ENCODE peak calls at places on chromosome 9, in four cellular contexts. One of them, this sample, is unnamed.

GRCh38 chr9:118058227-118058626 is 354.0 kb downstream of the TLR4 start:
- DNase-seq in H1: no peak
- DNase-seq in IMR-90: no peak
- DNase-seq in mesenchymal stem cell: no peak
- DNase-seq in this sample: no peak

GRCh38 chr9:131994364-131995110 is 85.1 kb downstream of the MED27 start:
- DNase-seq in H1: no peak
- DNase-seq in mesenchymal stem cell: no peak
- DNase-seq in IMR-90: no peak
- DNase-seq in this sample: no peak

GRCh38 chr9:127214421-127215265 is 49.9 kb upstream of the GARNL3 start:
- DNase-seq in IMR-90: peak; percentile 89
- DNase-seq in mesenchymal stem cell: peak; percentile 51
- DNase-seq in H1: no peak
- DNase-seq in this sample: peak; percentile 45

GRCh38 chr9:98150164-98150563 is 31.1 kb upstream of the TRIM14 start:
- DNase-seq in mesenchymal stem cell: no peak
- DNase-seq in H1: no peak
- DNase-seq in IMR-90: no peak
- DNase-seq in this sample: no peak

GRCh38 chr9:127557466-127557869 is 54.6 kb upstream of the STXBP1 start:
- DNase-seq in IMR-90: no peak
- DNase-seq in H1: no peak
- DNase-seq in mesenchymal stem cell: peak; percentile 71
- DNase-seq in this sample: no peak

GRCh38 chr9:73152953-73153352 is 1.3 kb downstream of the ANXA1 start:
- DNase-seq in IMR-90: no peak
- DNase-seq in H1: no peak
- DNase-seq in mesenchymal stem cell: peak; percentile 43
- DNase-seq in this sample: no peak

GRCh38 chr9:74672237-74672636 is 175.1 kb downstream of the RORB start:
- DNase-seq in IMR-90: no peak
- DNase-seq in mesenchymal stem cell: no peak
- DNase-seq in H1: no peak
- DNase-seq in this sample: no peak

GRCh38 chr9:89891221-89892052 is 286.6 kb downstream of the GADD45G start:
- DNase-seq in H1: no peak
- DNase-seq in IMR-90: no peak
- DNase-seq in mesenchymal stem cell: no peak
- DNase-seq in this sample: no peak

GRCh38 chr9:125878241-125878640 is 131.1 kb downstream of the PBX3 start:
- DNase-seq in mesenchymal stem cell: no peak
- DNase-seq in IMR-90: no peak
- DNase-seq in H1: peak; percentile 5
- DNase-seq in this sample: no peak

GRCh38 chr9:93575706-93576295 is 583 bp upstream of the PHF2 start:
- DNase-seq in IMR-90: peak; percentile 16
- DNase-seq in mesenchymal stem cell: peak; percentile 46
- DNase-seq in H1: no peak
- DNase-seq in this sample: peak; percentile 6

GRCh38 chr9:6014668-6015270 is 655 bp downstream of the RANBP6 start:
- DNase-seq in H1: no peak
- DNase-seq in mesenchymal stem cell: peak; percentile 86
- DNase-seq in IMR-90: peak; percentile 84
- DNase-seq in this sample: no peak

GRCh38 chr9:79477955-79478751 is 93.6 kb upstream of the TLE4 start:
- DNase-seq in IMR-90: peak; percentile 29
- DNase-seq in mesenchymal stem cell: peak; percentile 52
- DNase-seq in H1: no peak
- DNase-seq in this sample: peak; percentile 26

GRCh38 chr9:31166516-31166915 is 1217.9 kb upstream of the ACO1 start:
- DNase-seq in H1: no peak
- DNase-seq in mesenchymal stem cell: no peak
- DNase-seq in IMR-90: no peak
- DNase-seq in this sample: no peak

GRCh38 chr9:70488793-70489105 is 74.3 kb upstream of the KLF9 start:
- DNase-seq in H1: no peak
- DNase-seq in mesenchymal stem cell: no peak
- DNase-seq in IMR-90: no peak
- DNase-seq in this sample: no peak

GRCh38 chr9:7273575-7273974 is 515.8 kb downstream of the KDM4C start:
- DNase-seq in IMR-90: peak; percentile 40
- DNase-seq in mesenchymal stem cell: peak; percentile 61
- DNase-seq in H1: no peak
- DNase-seq in this sample: no peak

GRCh38 chr9:99515087-99515486 is 293.0 kb downstream of the SEC61B start:
- DNase-seq in mesenchymal stem cell: no peak
- DNase-seq in H1: no peak
- DNase-seq in IMR-90: no peak
- DNase-seq in this sample: no peak

GRCh38 chr9:133334161-133334560 is 1.8 kb downstream of the SURF6 start:
- DNase-seq in H1: peak; percentile 67
- DNase-seq in IMR-90: no peak
- DNase-seq in mesenchymal stem cell: no peak
- DNase-seq in this sample: no peak

GRCh38 chr9:76558465-76558864 is 99.5 kb downstream of the GCNT1 start:
- DNase-seq in IMR-90: no peak
- DNase-seq in mesenchymal stem cell: no peak
- DNase-seq in H1: no peak
- DNase-seq in this sample: no peak

GRCh38 chr9:17481565-17481964 is 97.3 kb upstream of the SH3GL2 start:
- DNase-seq in H1: no peak
- DNase-seq in mesenchymal stem cell: no peak
- DNase-seq in IMR-90: no peak
- DNase-seq in this sample: no peak

GRCh38 chr9:123928471-123929176 is 1.3 kb downstream of the DENND1A start:
- DNase-seq in IMR-90: peak; percentile 41
- DNase-seq in mesenchymal stem cell: peak; percentile 70
- DNase-seq in H1: no peak
- DNase-seq in this sample: no peak
- H2AFZ ChIP-seq in IMR-90: peak overlapping the region; percentile 88
- H2AFZ ChIP-seq in mesenchymal stem cell: no peak overlapping the region
- H2AFZ ChIP-seq in H1: no peak overlapping the region
- H2AFZ ChIP-seq in this sample: peak overlapping the region; percentile 88

DNA sequence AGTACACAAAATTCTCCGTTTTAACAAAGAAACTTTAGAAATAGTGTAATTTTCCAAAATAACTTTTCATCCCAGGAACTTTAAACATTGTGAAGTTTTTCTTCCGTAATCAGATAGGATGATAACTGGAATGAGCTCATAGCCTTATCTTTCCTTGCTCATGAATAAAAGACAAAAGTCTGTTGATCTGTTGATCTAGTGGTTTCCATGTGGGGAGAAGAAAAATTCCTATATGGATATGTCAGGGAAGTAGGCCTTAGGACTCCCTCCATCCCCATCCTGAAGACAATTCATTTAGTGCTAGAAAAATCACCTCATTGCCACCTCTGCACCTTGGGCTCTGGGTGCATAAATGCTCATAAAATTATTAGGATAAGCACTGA is 266.6 kb downstream of the SMARCA2 start:
- DNase-seq in H1: no peak
- DNase-seq in IMR-90: peak; percentile 31
- DNase-seq in mesenchymal stem cell: peak; percentile 14
- DNase-seq in this sample: no peak
- H2BK15ac ChIP-seq in H1: no peak overlapping the region
- H2BK15ac ChIP-seq in IMR-90: no peak overlapping the region
- H2BK15ac ChIP-seq in mesenchymal stem cell: no peak overlapping the region
- H2BK15ac ChIP-seq in this sample: no peak overlapping the region

GRCh38 chr9:109319072-109319630 is 1.7 kb downstream of the EPB41L4B start:
- DNase-seq in IMR-90: no peak
- DNase-seq in mesenchymal stem cell: no peak
- DNase-seq in H1: no peak
- DNase-seq in this sample: peak; percentile 14

GRCh38 chr9:109320734-109321448 is at the start of gene EPB41L4B:
- DNase-seq in IMR-90: peak; percentile 69
- DNase-seq in mesenchymal stem cell: peak; percentile 71
- DNase-seq in H1: peak; percentile 89
- DNase-seq in this sample: peak; percentile 76

GRCh38 chr9:109321727-109322126 is 868 bp upstream of the EPB41L4B start:
- DNase-seq in IMR-90: no peak
- DNase-seq in H1: no peak
- DNase-seq in mesenchymal stem cell: no peak
- DNase-seq in this sample: no peak

GRCh38 chr9:109319631-109320233 is 1.1 kb downstream of the EPB41L4B start:
- DNase-seq in mesenchymal stem cell: no peak
- DNase-seq in H1: no peak
- DNase-seq in IMR-90: no peak
- DNase-seq in this sample: peak; percentile 17

DNA sequence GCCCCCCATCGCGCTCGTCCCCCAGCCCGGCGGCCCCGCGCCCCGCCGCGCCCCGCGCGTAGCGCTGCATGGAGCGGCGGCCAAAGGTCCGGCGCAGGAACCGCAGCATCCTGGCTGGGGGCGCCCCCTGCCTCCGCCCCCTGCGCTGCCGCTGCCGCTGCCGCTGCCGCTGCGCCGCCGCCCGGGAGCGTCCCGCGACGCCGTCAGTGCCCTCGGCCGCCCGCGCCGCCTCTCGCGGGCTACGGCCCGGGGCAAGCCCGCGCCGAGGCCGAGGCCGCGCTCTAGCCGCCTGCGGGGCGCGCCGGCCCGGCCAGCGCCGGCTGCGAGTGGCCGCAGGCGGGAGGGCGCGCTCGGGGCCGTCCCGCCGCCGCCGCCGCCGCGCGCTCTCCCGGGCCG is 523 bp downstream of the EPB41L4B start:
- DNase-seq in IMR-90: no peak
- DNase-seq in mesenchymal stem cell: no peak
- DNase-seq in H1: no peak
- DNase-seq in this sample: peak; percentile 26
- H3K4me3 ChIP-seq in IMR-90: peak overlapping the region; percentile 45
- H3K4me3 ChIP-seq in mesenchymal stem cell: no peak overlapping the region
- H3K4me3 ChIP-seq in H1: peak overlapping the region; percentile 81
- H3K4me3 ChIP-seq in this sample: peak overlapping the region; percentile 50

GRCh38 chr9:86891886-86892437 is 55.3 kb downstream of the GAS1 start:
- DNase-seq in IMR-90: no peak
- DNase-seq in H1: no peak
- DNase-seq in mesenchymal stem cell: no peak
- DNase-seq in this sample: no peak

GRCh38 chr9:86891091-86891490 is 56.2 kb downstream of the GAS1 start:
- DNase-seq in IMR-90: no peak
- DNase-seq in H1: no peak
- DNase-seq in mesenchymal stem cell: no peak
- DNase-seq in this sample: no peak

GRCh38 chr9:86892576-86892975 is 54.7 kb downstream of the GAS1 start:
- DNase-seq in IMR-90: peak; percentile 30
- DNase-seq in mesenchymal stem cell: no peak
- DNase-seq in H1: no peak
- DNase-seq in this sample: no peak

DNA sequence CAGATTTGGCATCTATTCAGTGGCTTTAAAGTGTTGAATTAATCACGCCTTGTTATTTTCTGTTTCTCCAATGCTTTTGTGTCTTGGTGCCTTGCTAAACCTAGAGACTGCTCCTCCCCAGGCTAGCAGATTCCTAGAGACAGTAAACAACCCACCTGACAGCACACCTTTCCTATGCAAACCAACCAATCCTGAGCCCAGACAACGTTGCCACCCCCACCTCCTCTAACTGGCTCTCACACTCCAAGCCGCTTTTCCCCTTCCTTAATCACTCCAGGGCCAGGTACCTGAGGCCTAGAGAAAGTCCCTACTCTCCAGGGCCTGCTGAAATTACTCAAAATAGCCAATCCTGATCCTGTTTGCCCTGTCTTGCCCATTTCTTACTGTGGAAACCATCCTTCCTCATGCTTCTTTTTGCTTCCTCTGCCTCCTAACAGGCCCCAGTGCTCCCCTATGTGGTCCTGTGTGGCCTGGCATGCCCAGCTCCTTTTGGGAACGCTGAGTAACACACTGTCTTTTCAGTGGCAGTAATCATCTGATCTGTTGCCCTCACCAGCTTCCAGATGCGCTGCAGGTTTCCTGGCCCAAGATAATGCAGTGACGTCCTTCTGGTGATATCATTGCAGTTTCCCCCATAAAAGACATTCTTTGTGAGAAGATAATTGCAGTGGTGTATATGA is 53.4 kb downstream of the GAS1 start:
- DNase-seq in IMR-90: no peak
- DNase-seq in mesenchymal stem cell: no peak
- DNase-seq in H1: no peak
- DNase-seq in this sample: no peak
- H2AFZ ChIP-seq in IMR-90: peak overlapping the region; percentile 23
- H2AFZ ChIP-seq in mesenchymal stem cell: no peak overlapping the region
- H2AFZ ChIP-seq in H1: peak overlapping the region; percentile 84
- H2AFZ ChIP-seq in this sample: no peak overlapping the region

GRCh38 chr9:4262735-4263141 is 37.1 kb downstream of the GLIS3 start:
- DNase-seq in mesenchymal stem cell: peak; percentile 69
- DNase-seq in IMR-90: peak; percentile 87
- DNase-seq in H1: no peak
- DNase-seq in this sample: no peak
- H2BK15ac ChIP-seq in mesenchymal stem cell: no peak overlapping the region
- H2BK15ac ChIP-seq in IMR-90: peak overlapping the region; percentile 48
- H2BK15ac ChIP-seq in H1: peak overlapping the region; percentile 24
- H2BK15ac ChIP-seq in this sample: no peak overlapping the region

DNA sequence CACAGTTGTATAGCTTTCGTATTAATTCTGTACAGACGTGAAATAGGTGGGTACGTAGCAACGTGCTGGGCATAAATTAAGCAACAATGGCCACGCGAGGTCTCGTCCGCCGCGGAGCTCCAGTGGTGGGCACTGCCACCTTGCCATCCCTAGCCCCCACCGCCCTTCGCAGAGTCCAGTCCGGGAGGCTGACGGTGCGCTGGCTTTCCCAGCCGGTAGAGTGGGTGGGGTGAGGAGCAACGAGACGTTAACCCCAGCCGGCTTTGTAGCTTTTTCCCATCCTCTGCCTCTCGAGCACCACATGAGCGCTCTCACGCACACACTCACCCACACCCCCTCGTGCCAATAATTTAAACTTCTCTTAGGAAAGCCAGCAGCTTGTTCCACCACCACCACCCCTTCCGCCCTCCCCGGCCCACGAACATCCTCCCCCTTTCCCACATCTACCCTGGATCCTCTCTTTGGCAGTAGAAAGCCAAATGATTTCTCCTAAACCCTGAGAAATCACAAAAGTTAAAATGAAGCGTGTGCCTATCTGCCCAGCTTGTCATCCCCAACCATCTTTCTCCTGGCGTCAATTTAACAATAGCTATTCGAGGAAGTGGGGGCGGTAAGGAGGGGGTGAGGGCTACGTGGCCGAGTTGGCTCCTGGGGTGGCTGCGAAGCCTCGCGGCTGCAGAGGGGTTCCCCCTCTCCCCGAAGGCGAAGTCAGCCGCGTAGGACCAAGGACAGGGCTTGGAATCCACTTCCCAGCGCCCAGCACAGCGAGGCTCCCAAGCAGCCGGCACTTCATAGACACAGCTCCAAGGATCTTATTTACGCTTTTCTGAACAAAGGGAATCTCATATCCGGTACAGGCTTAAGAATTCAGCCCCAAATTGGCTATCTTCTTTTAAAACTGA is 1.5 kb downstream of the ELAVL2 start:
- DNase-seq in IMR-90: no peak
- DNase-seq in H1: no peak
- DNase-seq in mesenchymal stem cell: peak; percentile 11
- DNase-seq in this sample: no peak
- H3K4me3 ChIP-seq in IMR-90: no peak overlapping the region
- H3K4me3 ChIP-seq in H1: peak overlapping the region; percentile 71
- H3K4me3 ChIP-seq in mesenchymal stem cell: peak overlapping the region; percentile 78
- H3K4me3 ChIP-seq in this sample: peak overlapping the region; percentile 60

This sample was measured in neuronal stem cell.